ENCODE peak calls at places on chromosomes 3 and 15, in nine cellular contexts. B is pancreas, H is GM06990, S is dorsolateral prefrontal cortex, C is breast epithelium, R is AG10803, N is neural progenitor cell, K is IMR-90, E is body of pancreas. J is an unnamed sample.

GRCh38 chr3:52218953-52219650 is 6.3 kb downstream of the TLR9 start:
- DNase-seq in N (peak), C (peak), S (no peak), R (no peak), H (no peak), K (no peak), E (no peak), B (no peak), J (peak)

GRCh38 chr3:195156286-195156890 is 114.6 kb downstream of the XXYLT1 start:
- DNase-seq in C (no peak), S (no peak), K (no peak), N (no peak), H (no peak), R (no peak), B (no peak), E (no peak), J (no peak)

GRCh38 chr3:114218578-114219185 is 18.7 kb downstream of the ZNF80 start:
- DNase-seq in S (no peak), K (no peak), R (no peak), H (no peak), C (no peak), B (no peak), N (no peak), E (no peak), J (no peak)

GRCh38 chr3:188165596-188165995 is 11.6 kb downstream of the LPP start:
- DNase-seq in R (no peak), S (no peak), K (peak), B (no peak), E (no peak), C (no peak), H (no peak), N (no peak), J (no peak)

GRCh38 chr3:4587838-4588105 is 94.6 kb downstream of the ITPR1 start:
- DNase-seq in E (no peak), C (no peak), R (no peak), S (no peak), H (no peak), B (no peak), N (no peak), K (no peak), J (no peak)

GRCh38 chr15:27873039-27873438 is 226.1 kb downstream of the OCA2 start:
- DNase-seq in S (no peak), H (no peak), R (no peak), N (no peak), K (no peak), C (no peak), B (no peak), E (no peak), J (no peak)

GRCh38 chr15:63473007-63473748 is 31.2 kb upstream of the USP3 start:
- DNase-seq in B (no peak), H (peak), S (no peak), K (no peak), C (no peak), E (no peak), R (no peak), N (no peak), J (peak)

GRCh38 chr15:101438482-101439284 is 50.8 kb downstream of the PCSK6 start:
- DNase-seq in B (no peak), K (no peak), N (no peak), H (no peak), E (no peak), C (no peak), S (no peak), R (no peak), J (no peak)

GRCh38 chr15:60555814-60556213 is 76.9 kb upstream of the ICE2 start:
- DNase-seq in E (no peak), S (no peak), C (no peak), B (no peak), N (no peak), K (no peak), H (no peak), R (no peak), J (no peak)

GRCh38 chr15:80153900-80154299 is 1.1 kb downstream of the FAH start:
- DNase-seq in N (no peak), B (no peak), R (peak), C (no peak), E (no peak), K (peak), H (no peak), S (no peak), J (no peak)

GRCh38 chr15:80152896-80153876 is at the start of gene FAH:
- DNase-seq in E (peak), K (peak), R (peak), N (peak), B (peak), H (peak), S (peak), C (no peak), J (no peak)

GRCh38 chr15:80156176-80156720 is 3.4 kb downstream of the FAH start:
- DNase-seq in H (no peak), B (no peak), C (no peak), N (no peak), K (no peak), R (no peak), S (no peak), E (no peak), J (no peak)

GRCh38 chr15:80155001-80155377 is 2.2 kb downstream of the FAH start:
- DNase-seq in E (no peak), K (no peak), H (no peak), N (no peak), B (no peak), R (no peak), C (no peak), S (no peak), J (no peak)

DNA sequence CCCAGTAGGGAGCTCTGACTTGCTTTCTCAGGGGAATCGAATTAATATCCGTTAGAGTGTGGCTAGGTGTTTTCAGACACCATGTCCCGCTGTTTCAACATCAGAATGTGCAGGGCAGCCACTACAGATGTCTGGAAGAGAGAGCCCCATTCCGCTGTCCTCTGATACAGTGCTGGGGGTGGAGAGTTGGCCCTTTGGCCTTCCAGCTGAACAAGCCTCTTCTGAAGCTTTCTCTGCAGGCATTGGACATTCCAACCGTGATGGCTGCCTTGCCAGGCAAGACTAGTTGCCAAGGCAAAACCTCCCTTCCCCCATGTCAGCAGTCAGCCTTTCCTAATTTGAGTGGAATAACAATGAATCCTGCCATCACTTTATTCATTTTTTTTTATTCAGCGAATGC is 1.5 kb downstream of the FAH start:
- DNase-seq in K (peak), E (no peak), C (no peak), S (no peak), H (no peak), R (peak), N (peak), B (no peak), J (no peak)
- H3K4me3 ChIP-seq in K (no peak), E (no peak), C (peak), S (no peak), H (no peak), R (no peak), N (no peak), B (no peak), J (no peak)

DNA sequence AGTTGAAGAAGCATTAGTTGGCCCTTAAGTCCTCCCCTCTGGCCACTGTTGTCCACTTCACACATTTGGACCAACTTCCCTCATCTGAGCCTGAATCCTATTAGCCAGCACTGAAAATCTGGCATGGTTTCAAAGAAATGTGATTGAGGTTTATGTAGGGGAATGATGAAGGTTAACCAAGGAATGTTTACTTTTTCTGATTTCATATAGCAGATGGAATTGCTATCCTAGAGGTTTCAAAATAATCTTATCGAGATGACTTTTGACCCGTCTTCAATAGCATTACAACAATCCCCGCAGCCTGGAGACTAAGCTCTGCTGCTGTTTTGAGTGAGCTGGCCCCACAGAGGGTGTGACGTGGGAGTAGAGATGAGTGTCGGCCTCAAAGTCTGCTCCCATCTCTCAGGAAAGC is 200.8 kb upstream of the IL12A start:
- DNase-seq in K (peak), E (no peak), H (no peak), N (no peak), B (no peak), C (no peak), S (no peak), R (peak), J (no peak)
- H3K4me3 ChIP-seq in K (no peak), E (no peak), H (no peak), N (no peak), B (no peak), C (no peak), S (no peak), R (no peak), J (no peak)

DNA sequence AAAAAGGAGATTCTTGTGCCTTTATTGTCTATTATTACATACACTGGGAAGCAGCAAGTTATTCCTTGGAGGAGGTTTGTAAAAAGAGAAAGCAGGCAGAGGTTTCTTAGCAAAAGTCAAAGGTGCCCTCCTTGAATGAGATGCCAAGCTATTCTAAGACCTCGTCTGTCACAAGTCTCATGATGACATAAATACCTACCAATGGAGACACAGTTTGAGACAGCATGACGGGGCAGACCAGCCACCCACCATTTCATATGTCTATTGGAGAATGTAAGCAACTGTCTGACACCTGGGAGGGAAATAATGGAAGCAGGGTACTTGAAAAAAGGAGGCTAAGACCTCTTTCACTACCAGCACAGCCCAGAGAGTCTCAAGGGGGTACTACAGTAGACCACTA is 2.2 kb downstream of the RGMA start:
- DNase-seq in S (no peak), K (no peak), H (no peak), E (no peak), R (no peak), N (no peak), B (no peak), C (no peak), J (no peak)
- H3K4me3 ChIP-seq in S (peak), K (no peak), H (no peak), E (no peak), R (no peak), N (peak), B (no peak), C (peak), J (no peak)

GRCh38 chr3:149375164-149375823 is 2.2 kb downstream of the TM4SF1 start:
- DNase-seq in N (no peak), E (no peak), C (no peak), H (no peak), B (no peak), R (no peak), K (peak), S (no peak), J (no peak)
- H3K4me3 ChIP-seq in N (no peak), E (peak), C (peak), H (no peak), B (peak), R (no peak), K (peak), S (no peak), J (no peak)

DNA sequence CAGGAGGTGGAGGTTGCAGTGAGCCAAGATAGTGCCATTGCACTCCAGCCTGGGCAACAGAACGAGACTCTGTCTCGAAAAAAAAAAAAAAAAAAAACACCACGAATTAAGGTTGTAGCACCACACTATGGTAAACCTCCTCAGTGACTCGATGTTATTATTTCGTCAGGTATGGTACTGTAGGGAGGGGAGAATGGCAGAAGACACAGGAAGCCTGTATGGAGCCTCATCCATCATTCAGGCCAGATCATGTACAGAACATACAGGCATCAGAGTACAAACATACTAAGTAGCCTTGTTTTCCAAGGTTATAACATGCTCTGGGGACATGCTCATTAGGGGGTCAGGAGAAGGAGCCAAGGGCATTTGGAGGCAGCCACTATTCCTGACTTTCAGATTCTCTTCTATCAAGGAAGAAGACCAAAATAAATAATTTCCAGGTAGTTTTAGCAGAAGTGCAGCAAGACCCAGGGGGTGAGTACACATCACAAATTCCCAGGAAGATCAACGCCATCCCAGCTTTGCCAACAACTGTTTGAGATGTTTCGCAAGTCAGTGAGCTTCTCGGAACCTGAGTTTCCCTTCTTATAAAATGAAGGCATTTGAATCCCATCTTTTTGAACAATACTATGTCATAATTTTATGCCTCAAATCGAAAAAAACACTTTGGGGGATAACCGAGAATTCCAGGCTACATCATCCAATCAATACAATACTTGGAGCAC is 79.8 kb downstream of the FOXP1 start:
- DNase-seq in E (no peak), B (no peak), K (peak), S (no peak), N (no peak), H (no peak), R (peak), C (no peak), J (no peak)
- H3K4me3 ChIP-seq in E (no peak), B (no peak), K (peak), S (no peak), N (no peak), H (no peak), R (peak), C (no peak), J (no peak)

GRCh38 chr3:142065344-142065743 is 84.0 kb downstream of the TFDP2 start:
- DNase-seq in E (no peak), K (no peak), R (no peak), N (no peak), B (no peak), C (no peak), S (no peak), H (no peak), J (no peak)

GRCh38 chr3:142064454-142064853 is 84.9 kb downstream of the TFDP2 start:
- DNase-seq in C (no peak), R (no peak), H (no peak), K (no peak), N (no peak), S (no peak), B (no peak), E (no peak), J (no peak)

DNA sequence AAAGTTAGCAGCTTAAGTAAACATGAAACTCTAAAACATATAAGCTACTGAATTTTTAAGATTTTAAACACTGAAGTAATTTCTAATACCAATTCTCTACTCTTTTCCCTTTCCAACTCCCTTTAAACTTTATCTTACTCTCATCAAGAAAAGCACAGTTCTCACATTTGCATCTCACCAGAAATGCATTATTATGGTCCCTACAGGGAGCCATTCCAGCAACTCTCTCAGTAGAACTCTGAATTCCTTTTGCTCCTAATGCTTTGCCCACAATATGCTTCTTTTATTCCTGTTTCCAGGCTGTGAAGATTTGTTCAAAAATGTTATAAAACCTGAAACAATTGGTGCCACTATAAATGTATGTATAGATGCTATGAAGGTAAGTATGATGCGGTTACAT is 83.4 kb downstream of the TFDP2 start:
- DNase-seq in R (no peak), B (no peak), C (no peak), K (no peak), N (peak), S (no peak), H (no peak), E (no peak), J (no peak)
- H3K4me3 ChIP-seq in R (no peak), B (no peak), C (no peak), K (no peak), N (no peak), S (no peak), H (no peak), E (no peak), J (no peak)

GRCh38 chr3:167649731-167650130 is 4.0 kb downstream of the WDR49 start:
- DNase-seq in N (no peak), S (no peak), E (peak), K (no peak), R (no peak), B (no peak), C (no peak), H (no peak), J (no peak)

GRCh38 chr3:167651820-167652219 is 1.9 kb downstream of the WDR49 start:
- DNase-seq in C (no peak), K (no peak), N (no peak), S (no peak), B (no peak), R (no peak), E (no peak), H (no peak), J (no peak)

GRCh38 chr3:167650459-167650858 is 3.3 kb downstream of the WDR49 start:
- DNase-seq in S (no peak), R (no peak), N (no peak), C (no peak), E (no peak), H (no peak), K (no peak), B (no peak), J (no peak)

GRCh38 chr3:167653750-167654149 is at the start of gene WDR49:
- DNase-seq in K (no peak), S (no peak), E (peak), N (peak), R (no peak), C (no peak), H (no peak), B (no peak), J (peak)

DNA sequence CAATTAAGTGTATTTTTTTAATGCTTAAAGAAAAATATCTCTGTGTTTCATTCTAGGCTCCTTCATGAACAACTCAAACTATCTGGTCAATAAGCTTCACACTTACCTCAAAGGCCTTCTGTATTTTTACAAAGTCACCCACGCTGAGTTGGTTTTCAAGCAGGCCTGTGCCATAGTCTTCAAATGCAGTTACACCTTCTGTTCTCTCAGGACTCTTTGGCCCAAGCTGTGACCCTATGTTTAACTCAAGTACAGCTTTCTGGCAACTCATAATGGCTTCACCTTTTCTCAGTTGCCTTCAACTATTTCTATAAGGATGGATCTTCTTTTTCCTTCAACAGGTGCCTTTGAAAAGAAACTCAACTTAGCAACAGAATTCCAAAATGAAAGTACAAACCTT is 587 bp downstream of the WDR49 start:
- DNase-seq in K (no peak), R (no peak), N (no peak), E (no peak), S (no peak), H (no peak), B (no peak), C (no peak), J (no peak)
- H3K4me3 ChIP-seq in K (no peak), R (no peak), N (no peak), E (no peak), S (no peak), H (no peak), B (no peak), C (no peak), J (no peak)

GRCh38 chr15:51577907-51578306 is 44.7 kb downstream of the DMXL2 start:
- DNase-seq in C (no peak), B (no peak), N (no peak), R (no peak), K (no peak), E (no peak), S (no peak), H (no peak), J (no peak)

GRCh38 chr15:51576911-51577500 is 45.6 kb downstream of the DMXL2 start:
- DNase-seq in H (no peak), E (no peak), S (no peak), B (no peak), K (peak), N (no peak), C (no peak), R (peak), J (no peak)

GRCh38 chr15:51580385-51580784 is 42.2 kb downstream of the DMXL2 start:
- DNase-seq in N (peak), R (no peak), H (no peak), B (no peak), S (no peak), C (no peak), E (no peak), K (no peak), J (no peak)

GRCh38 chr15:51579012-51579411 is 43.6 kb downstream of the DMXL2 start:
- DNase-seq in S (no peak), E (no peak), B (no peak), H (no peak), C (no peak), K (no peak), R (peak), N (no peak), J (no peak)

GRCh38 chr15:51580982-51581381 is 41.6 kb downstream of the DMXL2 start:
- DNase-seq in H (no peak), B (no peak), R (no peak), C (no peak), N (no peak), K (no peak), S (no peak), E (no peak), J (no peak)
- H3K4me3 ChIP-seq in H (no peak), B (no peak), R (no peak), C (no peak), N (no peak), K (no peak), S (no peak), E (no peak), J (no peak)

DNA sequence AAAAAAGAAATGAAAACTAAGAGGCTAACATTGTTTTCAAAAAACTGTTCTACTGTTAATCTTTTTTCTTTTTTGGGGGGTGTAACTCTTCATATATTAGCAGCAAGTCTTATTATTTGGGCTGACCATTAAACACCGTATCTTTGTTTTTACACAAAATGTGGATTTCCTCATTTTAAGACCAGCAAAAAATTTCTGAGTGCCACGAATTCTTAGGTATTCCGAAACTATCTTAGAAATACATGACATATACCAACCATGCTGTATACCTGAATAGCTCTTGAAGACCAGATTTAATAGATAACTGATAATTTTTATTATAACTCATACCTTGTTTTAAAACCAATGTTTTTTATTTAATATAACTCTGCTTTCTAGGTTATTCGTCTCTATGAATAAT is 620 bp upstream of the TTC23 start:
- DNase-seq in H (no peak), S (no peak), N (no peak), B (no peak), C (no peak), R (no peak), E (no peak), K (no peak), J (no peak)
- H3K4me3 ChIP-seq in H (no peak), S (peak), N (peak), B (peak), C (peak), R (peak), E (peak), K (peak), J (peak)